ENCODE peak calls at places on chromosomes 1 and 21, in four cellular contexts. E is amygdala; V is stimulated activated naive CD8-positive, alpha-beta T cell treated with anti-CD3 and anti-CD28 coated beads, Interleukin-15, Interleukin-2, amounts not matched to agents 100 U/mL and 50 U/mL, for 24 hours; I is iPS-NIHi11. G is an unnamed sample.

GRCh38 chr1:179817789-179818188 is 59.8 kb downstream of the TOR1AIP2 start:
- DNase-seq in E (no peak), V (no peak), I (no peak), G (no peak)

GRCh38 chr1:111133863-111134262 is 6.0 kb downstream of the DRAM2 start:
- DNase-seq in E (no peak), V (no peak), I (no peak), G (no peak)

GRCh38 chr1:38190978-38191377 is 144.4 kb upstream of the POU3F1 start:
- DNase-seq in E (no peak), V (no peak), I (no peak), G (no peak)

GRCh38 chr1:111603979-111604378 is 15.6 kb upstream of the RAP1A start:
- DNase-seq in E (no peak), V (peak; percentile 70), I (no peak), G (no peak)

GRCh38 chr1:156001682-156002171 is 19.0 kb downstream of the SSR2 start:
- DNase-seq in E (no peak), V (no peak), I (no peak), G (no peak)

GRCh38 chr1:192153276-192153675 is 5.0 kb upstream of the RGS18 start:
- DNase-seq in E (no peak), V (no peak), I (no peak), G (no peak)

GRCh38 chr1:32871364-32872188 is 864 bp upstream of the FNDC5 start:
- DNase-seq in E (no peak), V (no peak), I (no peak), G (peak; percentile 22)

GRCh38 chr1:119079881-119080280 is 60.6 kb downstream of the WARS2 start:
- DNase-seq in E (no peak), V (no peak), I (no peak), G (no peak)

GRCh38 chr1:24098907-24099637 is 12.9 kb downstream of the MYOM3 start:
- DNase-seq in E (no peak), V (no peak), I (no peak), G (no peak)

GRCh38 chr1:15734901-15735300 is 1.2 kb upstream of the SLC25A34 start:
- DNase-seq in E (no peak), V (no peak), I (no peak), G (no peak)

GRCh38 chr1:203553501-203553900 is 59.5 kb downstream of the OPTC start:
- DNase-seq in E (no peak), V (no peak), I (no peak), G (no peak)

GRCh38 chr1:247646867-247647266 is 32.7 kb downstream of the OR13G1 start:
- DNase-seq in E (no peak), V (no peak), I (no peak), G (no peak)

GRCh38 chr1:168709896-168710305 is 19.1 kb downstream of the DPT start:
- DNase-seq in E (no peak), V (no peak), I (no peak), G (no peak)

GRCh38 chr1:162422662-162423375 is 10.9 kb upstream of the SH2D1B start:
- DNase-seq in E (no peak), V (no peak), I (no peak), G (no peak)

GRCh38 chr1:8349473-8349865 is 31.6 kb downstream of the SLC45A1 start:
- DNase-seq in E (no peak), V (no peak), I (no peak), G (no peak)

GRCh38 chr1:66929289-66929688 is 4.5 kb downstream of the MIER1 start:
- DNase-seq in E (no peak), V (no peak), I (no peak), G (no peak)

GRCh38 chr21:32702702-32703101 is 25.1 kb downstream of the SYNJ1 start:
- DNase-seq in E (no peak), V (no peak), I (no peak), G (no peak)

GRCh38 chr21:25456672-25457071 is 150.6 kb downstream of the MRPL39 start:
- DNase-seq in E (no peak), V (peak; percentile 44), I (no peak), G (no peak)